ENCODE peak calls at places on chromosome 20, in five cellular contexts. One of them, this sample, is unnamed.

GRCh38 chr20:41072099-41072798 is 43.6 kb downstream of the TOP1 start:
- DNase-seq in stimulated activated CD4-positive, alpha-beta T cell treated with anti-CD3 and anti-CD28 coated beads, TNF-alpha, amount 100 ng/mL, for 48 hours: no peak
- DNase-seq in GM04504: peak
- DNase-seq in heart left ventricle: no peak
- DNase-seq in ascending aorta: peak
- DNase-seq in this sample: no peak

GRCh38 chr20:63409066-63409833 is 48.1 kb upstream of the CHRNA4 start:
- DNase-seq in heart left ventricle: no peak
- DNase-seq in ascending aorta: no peak
- DNase-seq in stimulated activated CD4-positive, alpha-beta T cell treated with anti-CD3 and anti-CD28 coated beads, TNF-alpha, amount 100 ng/mL, for 48 hours: no peak
- DNase-seq in GM04504: no peak
- DNase-seq in this sample: no peak

GRCh38 chr20:25051386-25052155 is 6.4 kb downstream of the ACSS1 start:
- DNase-seq in ascending aorta: peak
- DNase-seq in heart left ventricle: no peak
- DNase-seq in stimulated activated CD4-positive, alpha-beta T cell treated with anti-CD3 and anti-CD28 coated beads, TNF-alpha, amount 100 ng/mL, for 48 hours: no peak
- DNase-seq in GM04504: no peak
- DNase-seq in this sample: no peak

GRCh38 chr20:47055699-47056369 is 161.2 kb downstream of the EYA2 start:
- DNase-seq in ascending aorta: peak
- DNase-seq in heart left ventricle: no peak
- DNase-seq in stimulated activated CD4-positive, alpha-beta T cell treated with anti-CD3 and anti-CD28 coated beads, TNF-alpha, amount 100 ng/mL, for 48 hours: no peak
- DNase-seq in GM04504: peak
- DNase-seq in this sample: no peak

GRCh38 chr20:49323622-49324238 is 45.9 kb upstream of the ZNFX1 start:
- DNase-seq in stimulated activated CD4-positive, alpha-beta T cell treated with anti-CD3 and anti-CD28 coated beads, TNF-alpha, amount 100 ng/mL, for 48 hours: no peak
- DNase-seq in GM04504: peak
- DNase-seq in ascending aorta: no peak
- DNase-seq in heart left ventricle: no peak
- DNase-seq in this sample: no peak

GRCh38 chr20:17822039-17822438 is 122.3 kb downstream of the BANF2 start:
- DNase-seq in heart left ventricle: no peak
- DNase-seq in GM04504: peak
- DNase-seq in ascending aorta: no peak
- DNase-seq in stimulated activated CD4-positive, alpha-beta T cell treated with anti-CD3 and anti-CD28 coated beads, TNF-alpha, amount 100 ng/mL, for 48 hours: no peak
- DNase-seq in this sample: no peak

GRCh38 chr20:43191143-43191542 is 1.4 kb upstream of the PTPRT start:
- DNase-seq in heart left ventricle: no peak
- DNase-seq in GM04504: no peak
- DNase-seq in ascending aorta: no peak
- DNase-seq in stimulated activated CD4-positive, alpha-beta T cell treated with anti-CD3 and anti-CD28 coated beads, TNF-alpha, amount 100 ng/mL, for 48 hours: no peak
- DNase-seq in this sample: no peak

GRCh38 chr20:48727226-48727625 is 100.6 kb downstream of the PREX1 start:
- DNase-seq in heart left ventricle: no peak
- DNase-seq in ascending aorta: no peak
- DNase-seq in GM04504: no peak
- DNase-seq in stimulated activated CD4-positive, alpha-beta T cell treated with anti-CD3 and anti-CD28 coated beads, TNF-alpha, amount 100 ng/mL, for 48 hours: no peak
- DNase-seq in this sample: no peak

GRCh38 chr20:32971703-32972161 is 32.5 kb downstream of the SUN5 start:
- DNase-seq in GM04504: no peak
- DNase-seq in ascending aorta: peak
- DNase-seq in stimulated activated CD4-positive, alpha-beta T cell treated with anti-CD3 and anti-CD28 coated beads, TNF-alpha, amount 100 ng/mL, for 48 hours: no peak
- DNase-seq in heart left ventricle: no peak
- DNase-seq in this sample: no peak

GRCh38 chr20:15297059-15297875 is 959.9 kb upstream of the FLRT3 start:
- DNase-seq in GM04504: no peak
- DNase-seq in stimulated activated CD4-positive, alpha-beta T cell treated with anti-CD3 and anti-CD28 coated beads, TNF-alpha, amount 100 ng/mL, for 48 hours: no peak
- DNase-seq in ascending aorta: no peak
- DNase-seq in heart left ventricle: no peak
- DNase-seq in this sample: no peak

GRCh38 chr20:845967-846893 is 12.7 kb downstream of the FAM110A start:
- DNase-seq in heart left ventricle: peak
- DNase-seq in ascending aorta: no peak
- DNase-seq in GM04504: no peak
- DNase-seq in stimulated activated CD4-positive, alpha-beta T cell treated with anti-CD3 and anti-CD28 coated beads, TNF-alpha, amount 100 ng/mL, for 48 hours: no peak
- DNase-seq in this sample: no peak

GRCh38 chr20:17790308-17790707 is 90.5 kb downstream of the BANF2 start:
- DNase-seq in stimulated activated CD4-positive, alpha-beta T cell treated with anti-CD3 and anti-CD28 coated beads, TNF-alpha, amount 100 ng/mL, for 48 hours: no peak
- DNase-seq in ascending aorta: no peak
- DNase-seq in GM04504: no peak
- DNase-seq in heart left ventricle: no peak
- DNase-seq in this sample: no peak

GRCh38 chr20:63682384-63683139 is 13.9 kb upstream of the TNFRSF6B start:
- DNase-seq in stimulated activated CD4-positive, alpha-beta T cell treated with anti-CD3 and anti-CD28 coated beads, TNF-alpha, amount 100 ng/mL, for 48 hours: no peak
- DNase-seq in ascending aorta: peak
- DNase-seq in heart left ventricle: peak
- DNase-seq in GM04504: peak
- DNase-seq in this sample: no peak

GRCh38 chr20:12047838-12048432 is 130.2 kb downstream of the BTBD3 start:
- DNase-seq in GM04504: no peak
- DNase-seq in stimulated activated CD4-positive, alpha-beta T cell treated with anti-CD3 and anti-CD28 coated beads, TNF-alpha, amount 100 ng/mL, for 48 hours: no peak
- DNase-seq in ascending aorta: no peak
- DNase-seq in heart left ventricle: no peak
- DNase-seq in this sample: no peak

GRCh38 chr20:14295238-14295637 is 42.2 kb downstream of the FLRT3 start:
- DNase-seq in GM04504: no peak
- DNase-seq in heart left ventricle: no peak
- DNase-seq in stimulated activated CD4-positive, alpha-beta T cell treated with anti-CD3 and anti-CD28 coated beads, TNF-alpha, amount 100 ng/mL, for 48 hours: no peak
- DNase-seq in ascending aorta: no peak
- DNase-seq in this sample: no peak

GRCh38 chr20:62707981-62708521 is 585 bp upstream of the NTSR1 start:
- DNase-seq in heart left ventricle: no peak
- DNase-seq in stimulated activated CD4-positive, alpha-beta T cell treated with anti-CD3 and anti-CD28 coated beads, TNF-alpha, amount 100 ng/mL, for 48 hours: no peak
- DNase-seq in GM04504: no peak
- DNase-seq in ascending aorta: no peak
- DNase-seq in this sample: peak

GRCh38 chr20:63546686-63547483 is 664 bp downstream of the SRMS start:
- DNase-seq in ascending aorta: no peak
- DNase-seq in GM04504: no peak
- DNase-seq in stimulated activated CD4-positive, alpha-beta T cell treated with anti-CD3 and anti-CD28 coated beads, TNF-alpha, amount 100 ng/mL, for 48 hours: no peak
- DNase-seq in heart left ventricle: no peak
- DNase-seq in this sample: no peak

GRCh38 chr20:63653974-63654680 is 903 bp upstream of the STMN3 start:
- DNase-seq in heart left ventricle: no peak
- DNase-seq in ascending aorta: no peak
- DNase-seq in GM04504: no peak
- DNase-seq in stimulated activated CD4-positive, alpha-beta T cell treated with anti-CD3 and anti-CD28 coated beads, TNF-alpha, amount 100 ng/mL, for 48 hours: no peak
- DNase-seq in this sample: no peak

GRCh38 chr20:711526-711925 is 35.9 kb upstream of the SCRT2 start:
- DNase-seq in GM04504: no peak
- DNase-seq in heart left ventricle: no peak
- DNase-seq in stimulated activated CD4-positive, alpha-beta T cell treated with anti-CD3 and anti-CD28 coated beads, TNF-alpha, amount 100 ng/mL, for 48 hours: no peak
- DNase-seq in ascending aorta: no peak
- DNase-seq in this sample: no peak

GRCh38 chr20:62141397-62142251 is 1.6 kb downstream of the PSMA7 start:
- DNase-seq in heart left ventricle: no peak
- DNase-seq in stimulated activated CD4-positive, alpha-beta T cell treated with anti-CD3 and anti-CD28 coated beads, TNF-alpha, amount 100 ng/mL, for 48 hours: no peak
- DNase-seq in GM04504: no peak
- DNase-seq in ascending aorta: no peak
- DNase-seq in this sample: no peak

GRCh38 chr20:10524034-10524476 is 89.0 kb downstream of the SLX4IP start:
- DNase-seq in heart left ventricle: peak
- DNase-seq in GM04504: no peak
- DNase-seq in ascending aorta: peak
- DNase-seq in stimulated activated CD4-positive, alpha-beta T cell treated with anti-CD3 and anti-CD28 coated beads, TNF-alpha, amount 100 ng/mL, for 48 hours: no peak
- DNase-seq in this sample: no peak

GRCh38 chr20:4656491-4656890 is 65.2 kb upstream of the PRND start:
- DNase-seq in ascending aorta: no peak
- DNase-seq in heart left ventricle: no peak
- DNase-seq in stimulated activated CD4-positive, alpha-beta T cell treated with anti-CD3 and anti-CD28 coated beads, TNF-alpha, amount 100 ng/mL, for 48 hours: no peak
- DNase-seq in GM04504: no peak
- DNase-seq in this sample: no peak

GRCh38 chr20:3739054-3739925 is 6.8 kb downstream of the HSPA12B start:
- DNase-seq in GM04504: no peak
- DNase-seq in stimulated activated CD4-positive, alpha-beta T cell treated with anti-CD3 and anti-CD28 coated beads, TNF-alpha, amount 100 ng/mL, for 48 hours: no peak
- DNase-seq in ascending aorta: no peak
- DNase-seq in heart left ventricle: peak
- DNase-seq in this sample: no peak

GRCh38 chr20:34512266-34512954 is 3.8 kb upstream of the DYNLRB1 start:
- DNase-seq in GM04504: no peak
- DNase-seq in heart left ventricle: no peak
- DNase-seq in stimulated activated CD4-positive, alpha-beta T cell treated with anti-CD3 and anti-CD28 coated beads, TNF-alpha, amount 100 ng/mL, for 48 hours: no peak
- DNase-seq in ascending aorta: no peak
- DNase-seq in this sample: no peak

This sample was measured in GM18507.